ENCODE peak calls at places on chromosome 12, in nine cellular contexts. M, F, D, V, W, A, I, U and X are unnamed samples.

GRCh38 chr12:20024194-20024593 is 344.1 kb upstream of the PDE3A start:
- DNase-seq in A (no peak), M (no peak), I (peak; percentile 32), F (no peak), V (no peak), D (no peak), W (no peak), U (peak; percentile 4), X (peak; percentile 67)

GRCh38 chr12:43957732-43958131 is 121.9 kb downstream of the TMEM117 start:
- DNase-seq in A (peak; percentile 31), I (peak; percentile 49), D (peak; percentile 48), F (no peak), M (no peak), V (no peak), U (peak; percentile 39), W (peak; percentile 70), X (peak; percentile 75)

GRCh38 chr12:88058719-88059077 is 29.5 kb upstream of the C12orf50 start:
- DNase-seq in M (no peak), A (no peak), D (no peak), V (no peak), W (no peak), U (no peak), F (no peak), I (no peak), X (peak; percentile 19)

GRCh38 chr12:99985129-99985570 is 414 bp upstream of the ANKS1B start:
- DNase-seq in M (no peak), I (no peak), F (no peak), U (peak; percentile 10), D (no peak), W (peak; percentile 0), A (no peak), V (no peak), X (no peak)

GRCh38 chr12:7155471-7156034 is 25.4 kb downstream of the CLSTN3 start:
- DNase-seq in D (no peak), I (no peak), M (no peak), F (peak; percentile 75), V (peak; percentile 45), A (no peak), W (peak; percentile 86), U (no peak), X (no peak)

GRCh38 chr12:58378038-58378437 is 436.7 kb downstream of the ATP23 start:
- DNase-seq in M (no peak), I (no peak), U (no peak), D (no peak), V (no peak), W (no peak), A (no peak), F (no peak), X (peak; percentile 64)

GRCh38 chr12:82876075-82876474 is 189.4 kb downstream of the TMTC2 start:
- DNase-seq in M (no peak), V (no peak), A (no peak), I (no peak), U (no peak), D (no peak), W (no peak), F (no peak), X (no peak)

GRCh38 chr12:121005346-121005815 is 10.9 kb downstream of the C12orf43 start:
- DNase-seq in M (no peak), V (peak; percentile 36), A (peak; percentile 5), W (peak; percentile 59), F (peak; percentile 76), U (peak; percentile 16), I (peak; percentile 65), D (peak; percentile 79), X (peak; percentile 54)

GRCh38 chr12:104138747-104139186 is 757 bp upstream of the NFYB start:
- DNase-seq in U (no peak), I (peak; percentile 5), W (no peak), M (peak; percentile 28), D (peak; percentile 21), V (no peak), F (no peak), A (no peak), X (no peak)

GRCh38 chr12:94622475-94622874 is 27.9 kb downstream of the TMCC3 start:
- DNase-seq in F (no peak), U (no peak), I (no peak), M (no peak), V (no peak), A (no peak), D (no peak), W (peak; percentile 39), X (peak; percentile 55)

GRCh38 chr12:132544173-132544468 is 54.2 kb downstream of the FBRSL1 start:
- DNase-seq in F (no peak), M (no peak), V (no peak), D (no peak), U (no peak), I (no peak), W (peak; percentile 11), A (no peak), X (no peak)

GRCh38 chr12:26017484-26018211 is 59.2 kb downstream of the RASSF8 start:
- DNase-seq in I (peak; percentile 37), M (no peak), V (peak; percentile 16), D (peak; percentile 60), A (no peak), F (no peak), W (peak; percentile 36), U (no peak), X (peak; percentile 48)

GRCh38 chr12:121289962-121290361 is 6.5 kb downstream of the CAMKK2 start:
- DNase-seq in V (no peak), I (no peak), A (no peak), U (no peak), M (no peak), D (no peak), F (no peak), W (no peak), X (no peak)

GRCh38 chr12:3745152-3745551 is 7.8 kb downstream of the CRACR2A start:
- DNase-seq in I (no peak), W (no peak), U (no peak), D (no peak), V (no peak), A (no peak), M (no peak), F (no peak), X (no peak)

GRCh38 chr12:51218607-51219161 is 822 bp upstream of the POU6F1 start:
- DNase-seq in I (peak; percentile 69), A (no peak), U (no peak), D (peak; percentile 37), V (peak; percentile 81), F (no peak), W (no peak), M (peak; percentile 30), X (no peak)

GRCh38 chr12:130916251-130916911 is 37.3 kb upstream of the ADGRD1 start:
- DNase-seq in D (peak; percentile 74), I (peak; percentile 81), U (peak; percentile 50), F (peak; percentile 60), M (peak; percentile 79), V (peak; percentile 63), W (peak; percentile 45), A (peak; percentile 14), X (peak; percentile 66)
- H3K4me3 ChIP-seq in D (peak overlapping the region; percentile 21), I (no peak overlapping the region), U (peak overlapping the region; percentile 35), F (no peak overlapping the region), M (peak overlapping the region; percentile 15), V (no peak overlapping the region), W (no peak overlapping the region), A (no peak overlapping the region), X (no peak overlapping the region)

GRCh38 chr12:124938606-124939427 is 24.4 kb upstream of the UBC start:
- DNase-seq in F (peak; percentile 77), I (peak; percentile 91), V (peak; percentile 79), M (peak; percentile 66), A (no peak), U (peak; percentile 82), W (peak; percentile 94), D (peak; percentile 97), X (peak; percentile 91)
- TF ChIP-seq CTCF in F (peak; percentile 42), I (peak; percentile 59), V (peak; percentile 50), M (peak; percentile 42), A (peak; percentile 39), U (peak; percentile 16), W (peak; percentile 57), D (peak; percentile 80), X (peak; percentile 29)

GRCh38 chr12:89187507-89187906 is 164.8 kb downstream of the DUSP6 start:
- DNase-seq in V (no peak), U (no peak), A (no peak), W (no peak), F (no peak), I (no peak), M (no peak), D (no peak), X (no peak)

GRCh38 chr12:89185889-89186288 is 166.4 kb downstream of the DUSP6 start:
- DNase-seq in I (no peak), F (no peak), M (no peak), W (peak; percentile 71), V (no peak), A (no peak), D (peak; percentile 33), U (no peak), X (peak; percentile 59)

GRCh38 chr12:89192419-89192818 is 159.9 kb downstream of the DUSP6 start:
- DNase-seq in M (no peak), W (no peak), V (no peak), D (peak; percentile 85), U (peak; percentile 35), A (no peak), I (no peak), F (no peak), X (peak; percentile 45)

GRCh38 chr12:89185181-89185580 is 167.1 kb downstream of the DUSP6 start:
- DNase-seq in U (no peak), D (no peak), A (no peak), M (no peak), F (no peak), W (no peak), I (no peak), V (no peak), X (no peak)

GRCh38 chr12:89189448-89189847 is 162.9 kb downstream of the DUSP6 start:
- DNase-seq in I (no peak), D (peak; percentile 14), V (no peak), M (no peak), A (no peak), U (no peak), W (no peak), F (no peak), X (no peak)
- H3K4me3 ChIP-seq in I (no peak overlapping the region), D (no peak overlapping the region), V (no peak overlapping the region), M (no peak overlapping the region), A (no peak overlapping the region), U (no peak overlapping the region), W (no peak overlapping the region), F (no peak overlapping the region), X (no peak overlapping the region)

DNA sequence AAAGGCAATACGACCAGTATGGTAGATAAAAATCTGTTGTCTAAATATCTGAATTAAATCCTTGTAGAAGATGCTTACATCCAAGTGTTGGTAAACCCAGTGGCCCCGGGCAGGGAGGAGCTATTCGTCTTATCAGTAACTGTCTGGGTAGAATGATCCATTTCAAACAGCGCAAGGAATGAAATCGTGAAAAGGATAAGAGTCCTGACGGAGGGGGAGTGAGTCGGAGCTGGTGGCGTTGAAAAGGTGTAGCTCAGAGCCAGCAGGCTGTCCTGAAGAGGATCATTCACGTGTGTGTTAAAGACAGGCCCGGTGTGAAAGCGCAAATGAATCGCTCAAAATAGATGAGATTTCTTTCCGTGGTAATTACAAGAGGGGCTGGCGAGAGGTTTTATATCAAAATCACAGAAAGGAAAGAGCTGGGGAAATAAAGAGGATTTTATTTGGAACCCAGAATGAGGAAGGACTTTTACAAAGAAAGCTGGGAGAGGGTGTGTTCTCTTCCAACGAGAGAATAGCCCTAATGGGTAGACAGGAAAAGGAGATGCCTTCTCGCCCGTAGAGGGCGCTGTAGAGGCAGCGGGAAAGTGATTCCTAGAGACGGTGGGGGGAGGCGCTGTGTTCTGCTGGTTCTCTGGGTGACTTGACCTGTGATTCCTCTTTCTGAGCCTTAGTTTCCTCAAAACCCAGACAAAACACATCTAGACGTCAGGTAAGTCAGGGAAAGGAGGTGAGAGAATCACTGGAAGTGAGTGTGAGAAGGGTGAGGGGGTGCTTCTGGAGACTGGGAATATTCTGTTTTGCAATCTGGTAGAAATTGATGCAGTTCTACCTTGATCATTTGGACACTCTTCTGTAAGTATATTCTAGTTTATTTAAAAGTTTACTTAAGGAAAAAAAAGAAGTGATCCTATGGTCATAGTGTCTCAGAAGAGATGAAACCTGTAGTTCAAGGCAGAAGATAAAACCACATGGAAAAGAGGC is 39.3 kb downstream of the SRRM4 start:
- DNase-seq in I (peak; percentile 49), A (no peak), V (peak; percentile 19), D (peak; percentile 48), F (no peak), M (no peak), W (no peak), U (no peak), X (no peak)
- TF ChIP-seq CTCF in I (peak; percentile 48), A (peak; percentile 19), V (no peak), D (peak; percentile 27), F (peak; percentile 41), M (no peak), W (no peak), U (no peak), X (peak; percentile 7)